ENCODE peak calls at places on chromosomes 5 and 9, in five cellular contexts. J, E, W, M and G are unnamed samples. For H3K4me1 and H3K36me3, the result is how much of the 10 kb centered on the place peaks cover.

GRCh38 chr5:168844566-168845296 is 265.6 kb upstream of the PANK3 start:
- DNase-seq in J (no peak), E (peak), W (no peak), M (no peak), G (no peak)

GRCh38 chr5:174323878-174324281 is 278.4 kb downstream of the NSG2 start:
- DNase-seq in J (peak), E (peak), W (peak), M (peak), G (peak)

GRCh38 chr5:34959323-34959722 is 30.0 kb downstream of the DNAJC21 start:
- DNase-seq in J (peak), E (no peak), W (peak), M (peak), G (no peak)

GRCh38 chr5:107567901-107568671 is 102.7 kb downstream of the EFNA5 start:
- DNase-seq in J (no peak), E (peak), W (no peak), M (no peak), G (no peak)

GRCh38 chr9:34179528-34180138 is 790 bp downstream of the UBAP1 start:
- DNase-seq in J (peak), E (no peak), W (peak), M (no peak), G (no peak)

GRCh38 chr9:106877345-106877744 is 14.4 kb downstream of the ZNF462 start:
- DNase-seq in J (no peak), E (no peak), W (no peak), M (no peak), G (no peak)

GRCh38 chr5:151155777-151156731 is 1.5 kb downstream of the ANXA6 start:
- DNase-seq in J (peak), E (peak), W (peak), M (peak), G (peak)

GRCh38 chr5:172593306-172593705 is 47.8 kb upstream of the NEURL1B start:
- DNase-seq in J (no peak), E (no peak), W (no peak), M (no peak), G (no peak)

GRCh38 chr5:143933434-143933833 is 121.5 kb downstream of the HMHB1 start:
- DNase-seq in J (no peak), E (no peak), W (peak), M (no peak), G (no peak)

GRCh38 chr9:124574534-124574933 is 67.3 kb upstream of the NR5A1 start:
- DNase-seq in J (no peak), E (no peak), W (peak), M (no peak), G (peak)

GRCh38 chr9:15246688-15247087 is 60.3 kb downstream of the TTC39B start:
- DNase-seq in J (no peak), E (no peak), W (no peak), M (no peak), G (no peak)

GRCh38 chr5:125595095-125595494 is 828.1 kb upstream of the GRAMD2B start:
- DNase-seq in J (peak), E (no peak), W (peak), M (no peak), G (no peak)

GRCh38 chr5:43903129-43903528 is 300.1 kb downstream of the NNT start:
- DNase-seq in J (no peak), E (no peak), W (no peak), M (no peak), G (no peak)

GRCh38 chr9:37984672-37985611 is 81.0 kb upstream of the SLC25A51 start:
- DNase-seq in J (peak), E (peak), W (peak), M (no peak), G (peak)

GRCh38 chr5:6705959-6706358 is 7.3 kb upstream of the TENT4A start:
- DNase-seq in J (no peak), E (no peak), W (no peak), M (no peak), G (no peak)

GRCh38 chr9:93645149-93645889 is 68.9 kb downstream of the PHF2 start:
- DNase-seq in J (no peak), E (no peak), W (no peak), M (no peak), G (no peak)

GRCh38 chr5:68754536-68754935 is 339.3 kb upstream of the SLC30A5 start:
- DNase-seq in J (no peak), E (no peak), W (no peak), M (no peak), G (no peak)

GRCh38 chr5:111337133-111337532 is 112.9 kb downstream of the CAMK4 start:
- DNase-seq in J (no peak), E (no peak), W (no peak), M (no peak), G (no peak)

GRCh38 chr9:13035822-13036221 is 243.7 kb downstream of the MPDZ start:
- DNase-seq in J (no peak), E (no peak), W (peak), M (no peak), G (no peak)

GRCh38 chr9:108551030-108551964 is 304.5 kb downstream of the ACTL7B start:
- DNase-seq in J (peak), E (peak), W (peak), M (no peak), G (peak)

GRCh38 chr9:127726871-127727270 is 8.2 kb downstream of the TOR2A start:
- DNase-seq in J (no peak), E (no peak), W (no peak), M (no peak), G (no peak)

GRCh38 chr5:68007446-68007845 is 208.1 kb upstream of the PIK3R1 start:
- DNase-seq in J (peak), E (no peak), W (peak), M (no peak), G (peak)

GRCh38 chr5:139137703-139138102 is 60.5 kb downstream of the SIL1 start:
- DNase-seq in J (peak), E (peak), W (peak), M (no peak), G (peak)

GRCh38 chr5:138274189-138274853 is at the start of gene GFRA3:
- DNase-seq in J (no peak), E (peak), W (peak), M (no peak), G (peak)

GRCh38 chr9:106785200-106785599 is 77.8 kb upstream of the ZNF462 start:
- DNase-seq in J (no peak), E (no peak), W (no peak), M (no peak), G (no peak)

GRCh38 chr5:51388488-51389325 is 5.5 kb downstream of the ISL1 start:
- DNase-seq in J (no peak), E (no peak), W (no peak), M (no peak), G (no peak)

GRCh38 chr9:73565833-73566465 is 414.3 kb downstream of the ANXA1 start:
- DNase-seq in J (no peak), E (peak), W (peak), M (peak), G (peak)

GRCh38 chr9:120390637-120391190 is 189.3 kb downstream of the CDK5RAP2 start:
- DNase-seq in J (no peak), E (no peak), W (no peak), M (no peak), G (no peak)

GRCh38 chr9:121240394-121241145 is 27.4 kb upstream of the GSN start:
- DNase-seq in J (peak), E (no peak), W (peak), M (no peak), G (no peak)

DNA sequence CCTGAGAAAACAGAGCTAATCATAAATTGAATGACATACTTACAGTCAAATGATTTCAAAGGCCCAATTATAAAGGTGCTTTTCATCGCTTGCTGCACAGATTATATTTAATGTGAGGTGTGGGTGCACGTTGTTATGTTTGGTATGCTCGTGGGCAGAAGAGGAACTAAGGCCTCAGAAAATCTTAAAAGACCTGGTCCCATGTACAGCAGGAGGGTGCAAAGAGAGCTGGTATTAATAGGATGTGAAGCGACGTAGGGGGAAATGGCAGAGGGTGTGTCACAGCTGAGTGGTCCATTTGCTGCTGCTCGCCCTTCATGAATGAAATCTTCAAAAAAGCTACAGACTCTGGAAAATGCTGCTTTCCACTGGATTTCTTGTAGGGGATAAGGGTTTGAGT is 40.5 kb upstream of the IFNK start:
- DNase-seq in J (no peak), E (no peak), W (no peak), M (no peak), G (no peak)
- H3K4me1 ChIP-seq in J (under half), E (under half), W (under half), M (under half), G (under half)

DNA sequence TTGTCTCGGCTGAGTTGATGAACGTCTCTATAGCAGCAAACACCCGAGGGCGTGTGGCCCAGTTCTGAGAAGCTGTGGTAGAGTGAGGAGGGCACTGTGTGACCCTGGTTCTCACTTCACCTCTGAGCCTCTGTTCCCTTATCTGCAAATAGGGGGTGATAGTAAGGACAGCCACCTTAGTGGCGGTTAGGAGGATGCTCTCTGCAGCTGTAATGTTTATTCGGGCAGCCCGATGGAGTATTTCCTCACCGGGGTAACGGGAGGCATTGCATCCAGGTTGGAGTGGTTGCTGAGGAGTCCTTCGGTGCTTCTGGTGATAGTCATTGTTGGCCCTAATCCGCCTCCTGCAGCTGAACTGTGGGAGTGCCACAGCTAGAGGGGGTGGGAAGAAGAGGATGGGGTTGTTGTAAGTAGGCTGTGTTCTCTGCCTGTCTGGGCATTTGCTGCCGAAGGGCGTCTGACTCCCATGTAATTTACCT is 13.9 kb downstream of the PRRC2B start:
- DNase-seq in J (no peak), E (peak), W (peak), M (no peak), G (peak)
- TF ChIP-seq EZH2 in J (no peak), E (no peak), W (no peak), M (no peak), G (no peak)

GRCh38 chr9:89382026-89382986 is 64.0 kb downstream of the SECISBP2 start:
- DNase-seq in J (no peak), E (no peak), W (no peak), M (no peak), G (no peak)
- H3K36me3 ChIP-seq in J (under half), E (under half), W (under half), M (under half), G (under half)

GRCh38 chr5:123647066-123647465 is 135.1 kb downstream of the CSNK1G3 start:
- DNase-seq in J (no peak), E (no peak), W (no peak), M (no peak), G (no peak)

GRCh38 chr5:123639244-123639643 is 127.3 kb downstream of the CSNK1G3 start:
- DNase-seq in J (no peak), E (no peak), W (no peak), M (no peak), G (no peak)

GRCh38 chr5:123645024-123645603 is 133.1 kb downstream of the CSNK1G3 start:
- DNase-seq in J (no peak), E (no peak), W (no peak), M (peak), G (no peak)
- H3K4me1 ChIP-seq in J (under half), E (under half), W (under half), M (under half), G (under half)

DNA sequence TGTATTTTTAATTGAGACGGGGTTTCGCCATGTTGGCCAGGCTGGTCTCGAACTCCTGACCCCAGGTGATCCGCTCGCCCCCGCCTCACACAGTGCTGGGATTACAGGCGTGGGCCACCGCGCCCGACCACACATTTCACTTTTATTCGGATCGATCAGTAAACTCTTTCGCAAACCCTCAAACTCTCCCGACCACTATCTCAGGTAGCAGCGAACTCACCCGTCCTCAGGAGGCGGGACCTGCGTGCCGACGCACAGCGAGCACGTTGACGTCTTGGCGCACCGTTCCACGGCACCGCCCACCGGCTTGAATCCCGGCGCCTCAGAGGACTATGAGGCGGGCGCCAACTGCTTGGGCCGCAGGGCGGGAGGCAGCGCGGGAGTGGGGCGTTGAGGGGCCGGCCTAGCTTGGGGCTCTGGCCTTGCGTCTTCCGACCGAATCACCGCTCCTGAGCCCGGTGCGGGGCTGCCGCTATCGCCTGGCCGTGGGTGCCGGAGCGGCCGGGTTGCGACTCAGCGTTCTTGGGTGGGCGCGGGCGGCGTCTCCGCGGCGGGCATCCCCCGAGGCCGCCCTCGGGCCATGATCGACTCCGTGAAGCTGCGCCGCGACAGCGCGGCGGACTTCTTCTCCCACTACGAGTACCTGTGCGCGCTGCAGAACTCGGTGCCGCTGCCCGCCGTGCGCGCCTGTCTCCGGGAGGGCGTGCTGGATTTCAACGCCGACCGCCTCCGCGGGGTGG is at the start of gene CEP78:
- DNase-seq in J (peak), E (peak), W (peak), M (peak), G (peak)
- TF ChIP-seq EZH2 in J (no peak), E (no peak), W (no peak), M (no peak), G (no peak)

GRCh38 chr5:177265395-177265794 is 38.1 kb downstream of the RAB24 start:
- DNase-seq in J (no peak), E (no peak), W (no peak), M (no peak), G (no peak)

GRCh38 chr5:177261510-177261909 is 42.0 kb downstream of the RAB24 start:
- DNase-seq in J (no peak), E (no peak), W (no peak), M (no peak), G (no peak)

GRCh38 chr5:177260961-177261360 is 42.6 kb downstream of the RAB24 start:
- DNase-seq in J (no peak), E (no peak), W (no peak), M (no peak), G (no peak)

GRCh38 chr5:177269232-177269895 is 34.2 kb downstream of the RAB24 start:
- DNase-seq in J (no peak), E (no peak), W (no peak), M (no peak), G (no peak)

GRCh38 chr5:177264178-177264577 is 39.3 kb downstream of the RAB24 start:
- DNase-seq in J (no peak), E (no peak), W (no peak), M (no peak), G (no peak)
- H3K36me3 ChIP-seq in J (under half), E (under half), W (half or more), M (under half), G (under half)

DNA sequence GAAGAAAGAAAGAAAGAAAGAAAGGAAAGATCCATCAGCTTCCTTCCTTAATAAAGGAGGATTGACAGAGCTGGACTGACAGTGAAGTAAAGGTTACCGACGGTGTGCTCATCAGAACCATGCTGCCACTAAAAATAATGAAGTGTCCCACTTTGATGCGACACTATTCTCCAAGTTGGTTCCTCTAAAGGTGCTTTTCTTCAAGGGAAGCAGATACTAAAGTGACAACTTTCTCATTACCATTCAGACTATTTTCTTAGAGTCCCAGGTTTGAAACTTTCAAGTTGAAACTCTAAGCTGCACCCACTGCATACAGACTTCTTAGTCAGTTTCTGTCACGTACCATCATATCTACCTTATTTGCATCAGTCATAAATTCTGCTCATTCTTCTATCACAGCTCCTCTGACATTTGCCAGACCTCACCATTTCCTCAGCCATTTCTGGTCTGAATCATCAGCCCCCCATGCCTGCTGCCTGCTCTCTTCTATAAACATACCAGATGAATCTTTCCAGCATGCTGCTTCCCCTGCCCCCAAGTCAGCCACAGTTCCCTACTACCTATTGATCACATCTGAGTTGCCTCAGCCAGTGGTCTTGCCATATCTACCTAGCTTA is 177.6 kb downstream of the DEPDC1B start:
- DNase-seq in J (no peak), E (no peak), W (no peak), M (peak), G (no peak)
- H3K4me1 ChIP-seq in J (under half), E (under half), W (under half), M (under half), G (under half)

GRCh38 chr5:58459276-58459859 is 518 bp downstream of the PLK2 start:
- DNase-seq in J (peak), E (peak), W (peak), M (peak), G (peak)
- TF ChIP-seq EZH2 in J (no peak), E (no peak), W (no peak), M (no peak), G (no peak)